ENCODE peak calls at places on chromosome 18, in six cellular contexts. One of them, this sample, is unnamed.

GRCh38 chr18:35818353-35818667 is 154.2 kb upstream of the RMP24 start:
- DNase-seq in tibial nerve: no peak
- DNase-seq in sigmoid colon: no peak
- DNase-seq in activated naive CD4-positive, alpha-beta T cell treated with Interleukin-2 at 50 U/mL for 16 hours: no peak
- DNase-seq in cerebellar cortex: no peak
- DNase-seq in GM19239: no peak
- DNase-seq in this sample: no peak

GRCh38 chr18:59767732-59768131 is 70.5 kb upstream of the CCBE1 start:
- DNase-seq in GM19239: no peak
- DNase-seq in sigmoid colon: no peak
- DNase-seq in tibial nerve: no peak
- DNase-seq in activated naive CD4-positive, alpha-beta T cell treated with Interleukin-2 at 50 U/mL for 16 hours: no peak
- DNase-seq in cerebellar cortex: no peak
- DNase-seq in this sample: no peak

GRCh38 chr18:4399929-4400328 is 55.2 kb downstream of the DLGAP1 start:
- DNase-seq in sigmoid colon: no peak
- DNase-seq in cerebellar cortex: peak
- DNase-seq in GM19239: no peak
- DNase-seq in activated naive CD4-positive, alpha-beta T cell treated with Interleukin-2 at 50 U/mL for 16 hours: no peak
- DNase-seq in tibial nerve: no peak
- DNase-seq in this sample: no peak

GRCh38 chr18:65852273-65852672 is 101.5 kb downstream of the CDH7 start:
- DNase-seq in cerebellar cortex: no peak
- DNase-seq in tibial nerve: no peak
- DNase-seq in activated naive CD4-positive, alpha-beta T cell treated with Interleukin-2 at 50 U/mL for 16 hours: no peak
- DNase-seq in sigmoid colon: no peak
- DNase-seq in GM19239: no peak
- DNase-seq in this sample: no peak

GRCh38 chr18:63285332-63285731 is 34.2 kb downstream of the BCL2 start:
- DNase-seq in activated naive CD4-positive, alpha-beta T cell treated with Interleukin-2 at 50 U/mL for 16 hours: no peak
- DNase-seq in tibial nerve: no peak
- DNase-seq in sigmoid colon: no peak
- DNase-seq in GM19239: no peak
- DNase-seq in cerebellar cortex: no peak
- DNase-seq in this sample: no peak

GRCh38 chr18:47930086-47930843 is at the start of gene SMAD2:
- DNase-seq in GM19239: no peak
- DNase-seq in sigmoid colon: peak
- DNase-seq in activated naive CD4-positive, alpha-beta T cell treated with Interleukin-2 at 50 U/mL for 16 hours: peak
- DNase-seq in tibial nerve: peak
- DNase-seq in cerebellar cortex: peak
- DNase-seq in this sample: peak

GRCh38 chr18:79241755-79242154 is 154.0 kb upstream of the NFATC1 start:
- DNase-seq in cerebellar cortex: no peak
- DNase-seq in activated naive CD4-positive, alpha-beta T cell treated with Interleukin-2 at 50 U/mL for 16 hours: no peak
- DNase-seq in tibial nerve: no peak
- DNase-seq in GM19239: no peak
- DNase-seq in sigmoid colon: no peak
- DNase-seq in this sample: no peak

GRCh38 chr18:61842146-61842545 is 50.7 kb downstream of the RNF152 start:
- DNase-seq in GM19239: no peak
- DNase-seq in activated naive CD4-positive, alpha-beta T cell treated with Interleukin-2 at 50 U/mL for 16 hours: no peak
- DNase-seq in cerebellar cortex: no peak
- DNase-seq in tibial nerve: no peak
- DNase-seq in sigmoid colon: no peak
- DNase-seq in this sample: no peak

GRCh38 chr18:75408554-75409506 is 18.7 kb downstream of the SMIM21 start:
- DNase-seq in cerebellar cortex: no peak
- DNase-seq in activated naive CD4-positive, alpha-beta T cell treated with Interleukin-2 at 50 U/mL for 16 hours: peak
- DNase-seq in sigmoid colon: no peak
- DNase-seq in tibial nerve: no peak
- DNase-seq in GM19239: no peak
- DNase-seq in this sample: no peak

GRCh38 chr18:39558658-39559057 is 1993.1 kb upstream of the CELF4 start:
- DNase-seq in tibial nerve: no peak
- DNase-seq in sigmoid colon: no peak
- DNase-seq in cerebellar cortex: no peak
- DNase-seq in activated naive CD4-positive, alpha-beta T cell treated with Interleukin-2 at 50 U/mL for 16 hours: no peak
- DNase-seq in GM19239: no peak
- DNase-seq in this sample: no peak

GRCh38 chr18:76256897-76257500 is 238.0 kb downstream of the ZNF516 start:
- DNase-seq in sigmoid colon: no peak
- DNase-seq in GM19239: no peak
- DNase-seq in tibial nerve: peak
- DNase-seq in activated naive CD4-positive, alpha-beta T cell treated with Interleukin-2 at 50 U/mL for 16 hours: no peak
- DNase-seq in cerebellar cortex: peak
- DNase-seq in this sample: no peak

GRCh38 chr18:48412339-48412929 is 3.3 kb upstream of the ZBTB7C start:
- DNase-seq in tibial nerve: no peak
- DNase-seq in activated naive CD4-positive, alpha-beta T cell treated with Interleukin-2 at 50 U/mL for 16 hours: peak
- DNase-seq in cerebellar cortex: peak
- DNase-seq in sigmoid colon: no peak
- DNase-seq in GM19239: peak
- DNase-seq in this sample: no peak

GRCh38 chr18:49625021-49625691 is 63.3 kb downstream of the LIPG start:
- DNase-seq in cerebellar cortex: no peak
- DNase-seq in GM19239: no peak
- DNase-seq in activated naive CD4-positive, alpha-beta T cell treated with Interleukin-2 at 50 U/mL for 16 hours: no peak
- DNase-seq in tibial nerve: no peak
- DNase-seq in sigmoid colon: no peak
- DNase-seq in this sample: peak

GRCh38 chr18:74328196-74328595 is 12.6 kb downstream of the C18orf63 start:
- DNase-seq in tibial nerve: no peak
- DNase-seq in GM19239: no peak
- DNase-seq in cerebellar cortex: no peak
- DNase-seq in activated naive CD4-positive, alpha-beta T cell treated with Interleukin-2 at 50 U/mL for 16 hours: no peak
- DNase-seq in sigmoid colon: no peak
- DNase-seq in this sample: no peak

GRCh38 chr18:8151176-8151575 is 458.1 kb upstream of the RAB12 start:
- DNase-seq in sigmoid colon: no peak
- DNase-seq in tibial nerve: no peak
- DNase-seq in GM19239: no peak
- DNase-seq in activated naive CD4-positive, alpha-beta T cell treated with Interleukin-2 at 50 U/mL for 16 hours: no peak
- DNase-seq in cerebellar cortex: no peak
- DNase-seq in this sample: no peak

GRCh38 chr18:50944245-50944917 is 23.5 kb upstream of the ELAC1 start:
- DNase-seq in cerebellar cortex: no peak
- DNase-seq in activated naive CD4-positive, alpha-beta T cell treated with Interleukin-2 at 50 U/mL for 16 hours: no peak
- DNase-seq in GM19239: no peak
- DNase-seq in sigmoid colon: no peak
- DNase-seq in tibial nerve: peak
- DNase-seq in this sample: no peak

GRCh38 chr18:3603460-3604259 is 153.7 kb downstream of the TGIF1 start:
- DNase-seq in cerebellar cortex: peak
- DNase-seq in GM19239: no peak
- DNase-seq in activated naive CD4-positive, alpha-beta T cell treated with Interleukin-2 at 50 U/mL for 16 hours: no peak
- DNase-seq in sigmoid colon: peak
- DNase-seq in tibial nerve: no peak
- DNase-seq in this sample: no peak

GRCh38 chr18:48605408-48605845 is 66.6 kb downstream of the CTIF start:
- DNase-seq in GM19239: peak
- DNase-seq in sigmoid colon: no peak
- DNase-seq in activated naive CD4-positive, alpha-beta T cell treated with Interleukin-2 at 50 U/mL for 16 hours: no peak
- DNase-seq in cerebellar cortex: no peak
- DNase-seq in tibial nerve: no peak
- DNase-seq in this sample: no peak

GRCh38 chr18:12657849-12658829 is at the start of gene SPIRE1:
- DNase-seq in tibial nerve: peak
- DNase-seq in cerebellar cortex: peak
- DNase-seq in GM19239: peak
- DNase-seq in sigmoid colon: peak
- DNase-seq in activated naive CD4-positive, alpha-beta T cell treated with Interleukin-2 at 50 U/mL for 16 hours: peak
- DNase-seq in this sample: no peak

GRCh38 chr18:45357681-45358470 is 257.4 kb upstream of the SLC14A2 start:
- DNase-seq in sigmoid colon: no peak
- DNase-seq in GM19239: no peak
- DNase-seq in tibial nerve: no peak
- DNase-seq in cerebellar cortex: no peak
- DNase-seq in activated naive CD4-positive, alpha-beta T cell treated with Interleukin-2 at 50 U/mL for 16 hours: no peak
- DNase-seq in this sample: no peak

GRCh38 chr18:23331091-23331920 is 121.8 kb upstream of the RIOK3 start:
- DNase-seq in activated naive CD4-positive, alpha-beta T cell treated with Interleukin-2 at 50 U/mL for 16 hours: no peak
- DNase-seq in tibial nerve: no peak
- DNase-seq in sigmoid colon: no peak
- DNase-seq in GM19239: no peak
- DNase-seq in cerebellar cortex: no peak
- DNase-seq in this sample: no peak

GRCh38 chr18:8982416-8983183 is 119.9 kb upstream of the NDUFV2 start:
- DNase-seq in sigmoid colon: no peak
- DNase-seq in GM19239: no peak
- DNase-seq in tibial nerve: no peak
- DNase-seq in activated naive CD4-positive, alpha-beta T cell treated with Interleukin-2 at 50 U/mL for 16 hours: no peak
- DNase-seq in cerebellar cortex: peak
- DNase-seq in this sample: no peak

GRCh38 chr18:69002233-69002632 is 204.4 kb downstream of the CCDC102B start:
- DNase-seq in sigmoid colon: no peak
- DNase-seq in activated naive CD4-positive, alpha-beta T cell treated with Interleukin-2 at 50 U/mL for 16 hours: no peak
- DNase-seq in cerebellar cortex: peak
- DNase-seq in tibial nerve: no peak
- DNase-seq in GM19239: no peak
- DNase-seq in this sample: no peak

GRCh38 chr18:30486856-30487255 is 555.7 kb downstream of the DSC3 start:
- DNase-seq in GM19239: no peak
- DNase-seq in sigmoid colon: no peak
- DNase-seq in tibial nerve: no peak
- DNase-seq in cerebellar cortex: no peak
- DNase-seq in activated naive CD4-positive, alpha-beta T cell treated with Interleukin-2 at 50 U/mL for 16 hours: no peak
- DNase-seq in this sample: no peak

GRCh38 chr18:44602845-44603244 is 77.8 kb upstream of the SETBP1 start:
- DNase-seq in GM19239: no peak
- DNase-seq in sigmoid colon: no peak
- DNase-seq in activated naive CD4-positive, alpha-beta T cell treated with Interleukin-2 at 50 U/mL for 16 hours: no peak
- DNase-seq in tibial nerve: no peak
- DNase-seq in cerebellar cortex: no peak
- DNase-seq in this sample: no peak

GRCh38 chr18:22346342-22346967 is 71.3 kb downstream of the CTAGE1 start:
- DNase-seq in sigmoid colon: no peak
- DNase-seq in tibial nerve: peak
- DNase-seq in activated naive CD4-positive, alpha-beta T cell treated with Interleukin-2 at 50 U/mL for 16 hours: no peak
- DNase-seq in GM19239: no peak
- DNase-seq in cerebellar cortex: no peak
- DNase-seq in this sample: no peak

GRCh38 chr18:65287642-65288041 is 463.2 kb upstream of the CDH7 start:
- DNase-seq in activated naive CD4-positive, alpha-beta T cell treated with Interleukin-2 at 50 U/mL for 16 hours: no peak
- DNase-seq in tibial nerve: no peak
- DNase-seq in GM19239: no peak
- DNase-seq in sigmoid colon: no peak
- DNase-seq in cerebellar cortex: no peak
- DNase-seq in this sample: no peak

GRCh38 chr18:3791258-3791657 is 341.3 kb downstream of the TGIF1 start:
- DNase-seq in activated naive CD4-positive, alpha-beta T cell treated with Interleukin-2 at 50 U/mL for 16 hours: no peak
- DNase-seq in sigmoid colon: no peak
- DNase-seq in cerebellar cortex: no peak
- DNase-seq in GM19239: no peak
- DNase-seq in tibial nerve: no peak
- DNase-seq in this sample: no peak